ENCODE peak calls at places on chromosome 16, in six cellular contexts. B, W, Y, P, R and X are unnamed samples.

GRCh38 chr16:23901178-23902131 is 65.7 kb downstream of the PRKCB start:
- DNase-seq in B (no peak), W (no peak), Y (peak), P (no peak), R (no peak), X (no peak)

GRCh38 chr16:22782299-22782698 is 31.7 kb upstream of the HS3ST2 start:
- DNase-seq in B (no peak), W (no peak), Y (no peak), P (no peak), R (no peak), X (no peak)

GRCh38 chr16:68915561-68915960 is 72.2 kb downstream of the TANGO6 start:
- DNase-seq in B (no peak), W (no peak), Y (no peak), P (no peak), R (no peak), X (no peak)

GRCh38 chr16:54447606-54448440 is 161.2 kb upstream of the IRX3 start:
- DNase-seq in B (no peak), W (no peak), Y (no peak), P (no peak), R (no peak), X (no peak)

GRCh38 chr16:23754594-23755483 is at the start of gene CHP2:
- DNase-seq in B (no peak), W (no peak), Y (peak), P (no peak), R (no peak), X (peak)

GRCh38 chr16:58661199-58661830 is 23.3 kb downstream of the SLC38A7 start:
- DNase-seq in B (no peak), W (no peak), Y (peak), P (peak), R (peak), X (peak)

GRCh38 chr16:68700120-68700519 is 37.0 kb upstream of the CDH1 start:
- DNase-seq in B (no peak), W (no peak), Y (no peak), P (peak), R (no peak), X (no peak)

GRCh38 chr16:31114468-31114867 is 3.0 kb upstream of the KAT8 start:
- DNase-seq in B (no peak), W (peak), Y (no peak), P (no peak), R (no peak), X (no peak)

GRCh38 chr16:59658572-59658971 is 924.5 kb upstream of the GOT2 start:
- DNase-seq in B (no peak), W (no peak), Y (no peak), P (no peak), R (no peak), X (no peak)

GRCh38 chr16:58815188-58815888 is 81.2 kb upstream of the GOT2 start:
- DNase-seq in B (no peak), W (no peak), Y (no peak), P (no peak), R (no peak), X (no peak)

GRCh38 chr16:74778646-74779045 is 4.0 kb upstream of the FA2H start:
- DNase-seq in B (no peak), W (no peak), Y (no peak), P (no peak), R (no peak), X (peak)

GRCh38 chr16:28084209-28084608 is 20.7 kb upstream of the GSG1L start:
- DNase-seq in B (no peak), W (no peak), Y (no peak), P (no peak), R (no peak), X (no peak)

GRCh38 chr16:79628501-79628975 is 28.0 kb upstream of the MAF start:
- DNase-seq in B (no peak), W (no peak), Y (no peak), P (no peak), R (no peak), X (no peak)

GRCh38 chr16:9256196-9256595 is 164.8 kb downstream of the HAPSTR1 start:
- DNase-seq in B (no peak), W (no peak), Y (peak), P (peak), R (peak), X (peak)

GRCh38 chr16:7967986-7968509 is 622.3 kb downstream of the TMEM114 start:
- DNase-seq in B (no peak), W (no peak), Y (no peak), P (no peak), R (no peak), X (no peak)

GRCh38 chr16:75420987-75421819 is 12.1 kb downstream of the CFDP1 start:
- DNase-seq in B (peak), W (peak), Y (peak), P (peak), R (no peak), X (peak)

GRCh38 chr16:78639775-78640174 is 540.3 kb downstream of the WWOX start:
- DNase-seq in B (no peak), W (no peak), Y (no peak), P (no peak), R (no peak), X (no peak)

GRCh38 chr16:28321700-28322411 is 29.5 kb downstream of the SBK1 start:
- DNase-seq in B (no peak), W (no peak), Y (peak), P (peak), R (peak), X (peak)

GRCh38 chr16:83356266-83356665 is 451.5 kb upstream of the HSBP1 start:
- DNase-seq in B (no peak), W (no peak), Y (peak), P (peak), R (peak), X (no peak)

GRCh38 chr16:50271148-50272041 is 5.0 kb downstream of the ADCY7 start:
- DNase-seq in B (peak), W (peak), Y (no peak), P (peak), R (no peak), X (no peak)

GRCh38 chr16:25256821-25257503 is 683 bp downstream of the ZKSCAN2 start:
- DNase-seq in B (peak), W (no peak), Y (peak), P (peak), R (no peak), X (peak)
- TF ChIP-seq POLR2AphosphoS5 in B (no peak), W (no peak), Y (peak), P (no peak), R (no peak), X (no peak)

GRCh38 chr16:1991135-1991551 is 1.4 kb downstream of the SYNGR3 start:
- DNase-seq in B (peak), W (no peak), Y (peak), P (no peak), R (no peak), X (peak)

GRCh38 chr16:1989826-1990335 is at the start of gene SYNGR3:
- DNase-seq in B (no peak), W (no peak), Y (peak), P (no peak), R (no peak), X (no peak)

GRCh38 chr16:1989209-1989825 is 453 bp upstream of the SYNGR3 start:
- DNase-seq in B (no peak), W (no peak), Y (peak), P (no peak), R (no peak), X (no peak)

GRCh38 chr16:1991588-1992474 is 2.1 kb downstream of the SYNGR3 start:
- DNase-seq in B (peak), W (peak), Y (peak), P (no peak), R (peak), X (peak)

GRCh38 chr16:1990336-1991134 is 765 bp downstream of the SYNGR3 start:
- DNase-seq in B (peak), W (no peak), Y (peak), P (peak), R (no peak), X (peak)
- H3K27ac ChIP-seq in B (peak), W (no peak), Y (no peak), P (no peak), R (peak), X (peak)

GRCh38 chr16:88700636-88701482 is 5.3 kb downstream of the RNF166 start:
- DNase-seq in B (peak), W (peak), Y (no peak), P (peak), R (no peak), X (peak)
- TF ChIP-seq POLR2AphosphoS5 in B (peak), W (no peak), Y (no peak), P (no peak), R (no peak), X (no peak)

GRCh38 chr16:11360581-11360980 is 15.3 kb downstream of the RMI2 start:
- DNase-seq in B (peak), W (no peak), Y (no peak), P (no peak), R (no peak), X (no peak)
- H3K27ac ChIP-seq in B (no peak), W (no peak), Y (peak), P (no peak), R (no peak), X (no peak)

GRCh38 chr16:4609200-4610010 is 5.3 kb downstream of the UBALD1 start:
- DNase-seq in B (peak), W (no peak), Y (no peak), P (no peak), R (no peak), X (no peak)
- TF ChIP-seq POLR2AphosphoS5 in B (peak), W (no peak), Y (no peak), P (no peak), R (no peak), X (no peak)

DNA sequence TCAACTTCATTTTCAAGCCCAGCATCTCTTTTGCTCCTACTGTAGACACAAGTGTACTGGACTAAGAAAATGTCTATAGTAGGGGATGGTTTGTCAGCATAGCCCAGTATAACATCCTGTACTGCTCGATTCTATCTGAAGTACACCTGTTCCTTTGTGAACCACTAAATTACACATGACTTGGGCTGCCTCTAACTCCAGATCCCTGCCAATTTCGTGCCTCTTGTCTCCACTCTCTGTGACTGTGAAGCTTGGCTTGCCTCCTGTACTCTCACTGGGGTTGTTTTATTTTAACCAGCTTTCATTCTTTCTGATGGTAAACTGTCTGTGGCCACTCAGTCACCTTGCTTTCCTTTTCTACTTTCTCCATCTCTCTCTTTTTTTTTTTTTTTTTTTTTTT is 24.5 kb downstream of the GFOD2 start:
- DNase-seq in B (no peak), W (peak), Y (no peak), P (no peak), R (no peak), X (no peak)
- H3K27ac ChIP-seq in B (no peak), W (no peak), Y (no peak), P (no peak), R (no peak), X (no peak)

GRCh38 chr16:47921535-47921934 is 234.3 kb downstream of the ABCC12 start:
- DNase-seq in B (no peak), W (no peak), Y (no peak), P (no peak), R (no peak), X (no peak)

GRCh38 chr16:47920709-47921108 is 235.1 kb downstream of the ABCC12 start:
- DNase-seq in B (no peak), W (no peak), Y (no peak), P (no peak), R (no peak), X (no peak)

GRCh38 chr16:47916266-47916665 is 239.5 kb downstream of the ABCC12 start:
- DNase-seq in B (no peak), W (no peak), Y (no peak), P (no peak), R (no peak), X (no peak)

DNA sequence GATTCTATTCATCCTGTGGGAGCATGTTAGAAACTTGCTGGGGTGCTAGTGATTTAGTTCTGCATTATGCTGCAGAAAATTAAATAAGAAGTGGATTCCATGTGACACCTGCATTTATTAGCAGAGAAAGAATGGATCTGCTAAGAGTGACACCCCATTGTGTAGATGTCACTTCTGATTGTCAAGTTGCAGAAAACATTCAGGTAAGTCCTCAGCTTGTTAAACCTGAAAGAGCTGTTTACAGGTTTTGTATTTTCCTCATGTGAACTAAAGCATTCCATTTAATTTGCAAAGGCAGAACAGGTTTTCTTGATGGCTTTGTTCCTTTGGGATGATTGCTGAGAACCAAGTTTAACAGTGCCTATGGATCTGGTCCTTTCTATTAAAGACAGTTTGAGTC is 238.7 kb downstream of the ABCC12 start:
- DNase-seq in B (no peak), W (no peak), Y (no peak), P (no peak), R (no peak), X (no peak)
- TF ChIP-seq POLR2AphosphoS5 in B (no peak), W (no peak), Y (no peak), P (no peak), R (no peak), X (no peak)

DNA sequence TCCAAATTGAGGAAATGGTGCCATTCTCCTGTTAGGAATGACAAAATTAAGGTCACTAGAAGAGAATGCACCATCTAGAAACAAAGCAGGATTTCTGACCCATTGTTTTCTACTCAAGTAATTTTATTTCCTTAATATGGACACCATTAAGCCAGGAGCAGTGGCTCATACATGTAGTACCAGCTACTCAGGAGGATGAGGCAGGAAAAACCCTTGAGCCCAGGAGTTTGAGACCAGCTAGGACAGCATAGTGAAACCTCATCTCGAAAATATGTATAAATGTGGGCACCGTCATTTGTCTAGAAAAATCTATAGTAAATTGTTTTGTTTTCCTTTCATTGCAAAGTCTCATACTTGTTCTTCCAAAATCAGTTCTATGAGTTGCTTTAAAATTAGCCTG is 9.1 kb upstream of the AP1G1 start:
- DNase-seq in B (no peak), W (no peak), Y (no peak), P (no peak), R (no peak), X (no peak)
- H3K27ac ChIP-seq in B (peak), W (peak), Y (no peak), P (no peak), R (no peak), X (peak)

GRCh38 chr16:84843149-84844048 is 23.6 kb downstream of the CRISPLD2 start:
- DNase-seq in B (no peak), W (no peak), Y (no peak), P (no peak), R (no peak), X (no peak)

GRCh38 chr16:84842516-84843148 is 22.8 kb downstream of the CRISPLD2 start:
- DNase-seq in B (no peak), W (no peak), Y (no peak), P (no peak), R (no peak), X (no peak)

GRCh38 chr16:84845496-84846002 is 25.8 kb downstream of the CRISPLD2 start:
- DNase-seq in B (no peak), W (no peak), Y (no peak), P (no peak), R (no peak), X (peak)

GRCh38 chr16:84844561-84845495 is 25.0 kb downstream of the CRISPLD2 start:
- DNase-seq in B (no peak), W (no peak), Y (peak), P (no peak), R (no peak), X (no peak)

GRCh38 chr16:84844049-84844350 is 24.2 kb downstream of the CRISPLD2 start:
- DNase-seq in B (no peak), W (peak), Y (no peak), P (no peak), R (no peak), X (peak)
- TF ChIP-seq POLR2AphosphoS5 in B (no peak), W (peak), Y (no peak), P (no peak), R (no peak), X (peak)

DNA sequence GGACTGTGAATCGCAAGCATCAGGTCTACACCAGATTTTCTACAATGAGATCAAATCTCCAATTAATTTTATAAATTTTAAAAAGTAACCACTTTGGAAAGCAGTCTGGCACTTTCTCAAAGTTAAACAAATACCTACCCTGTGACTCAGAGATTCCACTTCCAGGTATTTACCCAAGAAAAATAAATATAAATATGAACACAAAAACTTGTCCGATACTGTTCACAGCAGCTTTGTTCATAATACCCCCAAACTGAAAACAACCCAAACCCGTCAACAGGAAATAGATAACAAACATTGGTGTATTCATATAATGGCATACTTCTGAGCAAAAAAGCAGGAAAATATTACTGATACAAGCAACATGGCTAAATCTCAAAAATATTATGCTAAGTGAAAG is 12.1 kb downstream of the ZDHHC7 start:
- DNase-seq in B (no peak), W (no peak), Y (no peak), P (peak), R (no peak), X (no peak)
- H3K27ac ChIP-seq in B (no peak), W (peak), Y (no peak), P (peak), R (peak), X (peak)